ENCODE peak calls at places on chromosome X, in five cellular contexts. Z is H1, V is GM12878, I is K562, S is HepG2. A is an unnamed sample.
A peak's percentile ranks its signal among the peaks of the same experiment; 100 is the strongest.

GRCh38 chrX:19824603-19825002 is 62.8 kb downstream of the SH3KBP1 start:
- DNase-seq in Z (no peak), V (no peak), I (no peak), S (no peak), A (no peak)

GRCh38 chrX:47515941-47516649 is 33.1 kb upstream of the ZNF41 start:
- DNase-seq in Z (no peak), V (no peak), I (no peak), S (no peak), A (no peak)

GRCh38 chrX:9416562-9417319 is 48.1 kb upstream of the TBL1X start:
- DNase-seq in Z (no peak), V (no peak), I (no peak), S (no peak), A (no peak)

GRCh38 chrX:123424546-123424945 is 240.5 kb downstream of the GRIA3 start:
- DNase-seq in Z (no peak), V (peak; percentile 52), I (no peak), S (no peak), A (no peak)

GRCh38 chrX:100083146-100083715 is 326.8 kb downstream of the PCDH19 start:
- DNase-seq in Z (no peak), V (no peak), I (no peak), S (no peak), A (no peak)

GRCh38 chrX:103453655-103454054 is 65.6 kb downstream of the RAB40A start:
- DNase-seq in Z (no peak), V (no peak), I (no peak), S (no peak), A (no peak)

GRCh38 chrX:151042852-151043251 is 59.7 kb downstream of the HMGB3 start:
- DNase-seq in Z (no peak), V (no peak), I (no peak), S (no peak), A (no peak)

GRCh38 chrX:54182864-54183613 is at the start of gene FAM120C:
- DNase-seq in Z (no peak), V (peak; percentile 40), I (peak; percentile 86), S (peak; percentile 51), A (peak; percentile 92)

GRCh38 chrX:42151808-42152207 is 228.5 kb upstream of the CASK start:
- DNase-seq in Z (no peak), V (no peak), I (no peak), S (no peak), A (no peak)

GRCh38 chrX:151981129-151981528 is 6.7 kb upstream of the GABRE start:
- DNase-seq in Z (no peak), V (no peak), I (no peak), S (no peak), A (no peak)

GRCh38 chrX:98380106-98380505 is 1496.4 kb downstream of the RPA4 start:
- DNase-seq in Z (peak; percentile 39), V (no peak), I (no peak), S (no peak), A (no peak)

GRCh38 chrX:22952011-22952410 is 47.7 kb upstream of the DDX53 start:
- DNase-seq in Z (no peak), V (no peak), I (no peak), S (no peak), A (peak; percentile 5)

GRCh38 chrX:72693477-72693876 is 20.6 kb downstream of the PHKA1 start:
- DNase-seq in Z (no peak), V (no peak), I (no peak), S (no peak), A (no peak)

GRCh38 chrX:19886888-19887531 is 390 bp downstream of the SH3KBP1 start:
- DNase-seq in Z (no peak), V (no peak), I (peak; percentile 12), S (no peak), A (peak; percentile 67)

GRCh38 chrX:2608638-2609430 is 82.3 kb upstream of the CD99 start:
- DNase-seq in Z (peak; percentile 58), V (no peak), I (peak; percentile 89), S (peak; percentile 72), A (peak; percentile 86)

GRCh38 chrX:28717864-28718263 is 130.6 kb downstream of the IL1RAPL1 start:
- DNase-seq in Z (no peak), V (no peak), I (no peak), S (no peak), A (no peak)

GRCh38 chrX:131861088-131861787 is 161.9 kb upstream of the STK26 start:
- DNase-seq in Z (no peak), V (no peak), I (no peak), S (no peak), A (no peak)

GRCh38 chrX:25131055-25131454 is 115.3 kb upstream of the ARX start:
- DNase-seq in Z (no peak), V (no peak), I (no peak), S (no peak), A (no peak)

GRCh38 chrX:28188526-28188925 is 207.3 kb upstream of the DCAF8L1 start:
- DNase-seq in Z (no peak), V (no peak), I (no peak), S (no peak), A (no peak)

GRCh38 chrX:138067415-138067814 is 501.5 kb downstream of the ZIC3 start:
- DNase-seq in Z (no peak), V (no peak), I (no peak), S (no peak), A (no peak)

GRCh38 chrX:15425024-15425423 is 40.8 kb upstream of the VEGFD start:
- DNase-seq in Z (no peak), V (no peak), I (no peak), S (no peak), A (no peak)

GRCh38 chrX:15434205-15434604 is 50.0 kb upstream of the VEGFD start:
- DNase-seq in Z (no peak), V (no peak), I (no peak), S (no peak), A (no peak)

GRCh38 chrX:15436220-15436619 is 52.0 kb upstream of the VEGFD start:
- DNase-seq in Z (no peak), V (no peak), I (no peak), S (no peak), A (no peak)

GRCh38 chrX:15430584-15430983 is 46.4 kb upstream of the VEGFD start:
- DNase-seq in Z (no peak), V (no peak), I (no peak), S (no peak), A (no peak)
- TF ChIP-seq YY1 in Z (no peak), V (no peak), I (no peak), S (no peak), A (no peak)

DNA sequence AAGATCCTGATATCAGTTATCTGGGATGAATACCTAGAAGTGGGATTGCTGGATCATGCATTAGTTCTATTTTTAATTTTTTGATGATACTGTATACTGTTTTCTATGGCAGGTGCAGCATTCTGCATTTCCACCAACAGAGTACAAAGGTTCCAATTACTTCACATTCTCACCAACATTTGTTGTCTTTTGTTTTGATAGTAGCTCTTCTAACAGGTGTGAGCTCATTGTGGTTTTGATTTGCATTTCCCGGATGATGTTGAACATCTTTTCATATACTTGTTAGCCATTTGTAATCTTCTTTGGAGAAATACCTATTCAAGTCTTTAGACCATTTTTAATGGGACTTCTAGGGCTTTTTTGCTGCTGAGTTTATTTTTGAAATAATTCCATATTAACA is 139.2 kb upstream of the AMOT start:
- DNase-seq in Z (no peak), V (no peak), I (no peak), S (no peak), A (no peak)
- TF ChIP-seq GABPA in Z (no peak), V (no peak), I (no peak), S (no peak), A (no peak)

DNA sequence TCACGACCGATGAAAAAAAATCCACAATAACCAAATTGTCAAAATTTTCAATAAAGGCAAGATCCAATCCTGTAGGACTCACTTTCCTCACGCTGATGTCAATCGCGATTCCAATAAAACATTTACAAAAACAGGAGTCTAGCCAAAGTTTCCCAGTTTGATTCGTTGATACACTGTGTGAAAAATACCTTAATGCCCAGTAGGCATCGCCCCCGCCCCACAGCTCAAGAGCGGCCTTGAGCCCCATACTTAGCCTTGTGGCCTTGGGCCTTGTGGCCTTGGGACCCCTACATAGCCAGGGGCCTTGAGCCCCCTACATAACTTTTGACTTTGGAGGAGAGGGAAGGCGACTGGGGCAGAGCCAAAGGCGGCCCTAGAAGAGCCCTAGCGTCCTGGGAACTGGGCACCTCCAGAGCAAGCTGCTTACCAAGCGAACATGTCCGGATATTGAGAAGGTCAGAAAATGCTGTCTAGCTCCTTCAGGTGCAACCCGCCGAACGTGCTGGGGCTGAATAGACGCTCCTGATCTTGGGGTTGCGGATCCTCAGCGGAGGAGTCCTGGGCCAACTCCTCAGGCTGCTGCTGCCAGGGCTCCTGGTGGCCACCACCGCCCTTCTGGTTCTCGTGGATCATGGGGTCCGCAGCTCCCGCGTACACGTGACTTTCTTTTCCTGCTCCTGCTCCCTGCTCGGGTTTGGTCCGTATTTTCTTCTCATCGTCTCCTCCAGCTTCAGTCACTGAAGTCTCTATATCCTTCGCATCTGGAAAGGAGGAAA is 62.9 kb downstream of the RHOXF2B start:
- DNase-seq in Z (no peak), V (no peak), I (no peak), S (no peak), A (no peak)
- TF ChIP-seq TAF1 in Z (no peak), V (no peak), I (no peak), S (no peak), A (no peak)

GRCh38 chrX:58025979-58026378 is 115.7 kb upstream of the ZXDA start:
- DNase-seq in Z (no peak), V (no peak), I (peak; percentile 5), S (peak; percentile 17), A (peak; percentile 20)
- TF ChIP-seq YY1 in Z (no peak), V (no peak), I (no peak), S (no peak), A (no peak)

DNA sequence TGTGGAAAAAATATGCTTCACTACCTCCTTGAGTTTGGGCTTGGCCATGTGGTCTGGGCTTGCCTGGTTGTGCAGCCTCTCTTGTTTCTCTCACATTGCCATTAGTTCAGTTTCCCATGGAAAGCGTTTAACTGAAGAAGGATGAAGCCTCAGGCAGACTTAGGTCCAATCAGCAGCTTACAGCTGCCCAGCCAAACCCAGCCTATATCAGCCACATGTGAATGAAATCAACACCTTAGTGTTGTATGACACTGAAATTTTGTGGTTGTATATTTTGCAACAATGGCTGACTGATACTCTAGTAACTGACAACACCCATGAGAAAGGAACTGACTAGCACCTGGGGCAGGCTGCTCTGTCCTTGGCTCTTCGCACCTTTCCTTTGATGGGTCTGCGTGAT is 81.2 kb downstream of the KLF8 start:
- DNase-seq in Z (no peak), V (no peak), I (no peak), S (no peak), A (no peak)
- TF ChIP-seq GABPA in Z (no peak), V (no peak), I (no peak), S (no peak), A (no peak)

GRCh38 chrX:1097328-1097727 is 115.1 kb downstream of the CRLF2 start:
- DNase-seq in Z (no peak), V (no peak), I (no peak), S (no peak), A (no peak)

GRCh38 chrX:1094934-1095333 is 117.5 kb downstream of the CRLF2 start:
- DNase-seq in Z (no peak), V (no peak), I (no peak), S (no peak), A (no peak)

GRCh38 chrX:1093586-1094538 is 118.6 kb downstream of the CRLF2 start:
- DNase-seq in Z (no peak), V (no peak), I (no peak), S (no peak), A (no peak)

GRCh38 chrX:1093112-1093511 is 119.3 kb downstream of the CRLF2 start:
- DNase-seq in Z (no peak), V (no peak), I (no peak), S (no peak), A (no peak)
- TF ChIP-seq TAF1 in Z (no peak), V (no peak), I (no peak), S (no peak), A (no peak)